ENCODE peak calls at places on chromosomes 12 and 14, in seven cellular contexts. One of them, this sample, is unnamed.
A peak's percentile ranks its signal among the peaks of the same experiment; 100 is the strongest.

GRCh38 chr12:75844985-75845384 is 186.6 kb downstream of the PHLDA1 start:
- DNase-seq in NCI-H460: no peak
- DNase-seq in nephron progenitor cell: no peak
- DNase-seq in neural crest cell: no peak
- DNase-seq in AG09319: no peak
- DNase-seq in KBM-7: no peak
- DNase-seq in activated T-cell treated with anti-CD3 and anti-CD28 coated beads for 48 hours: no peak
- DNase-seq in this sample: no peak

GRCh38 chr12:52585951-52586350 is 12.3 kb upstream of the KRT74 start:
- DNase-seq in activated T-cell treated with anti-CD3 and anti-CD28 coated beads for 48 hours: no peak
- DNase-seq in AG09319: no peak
- DNase-seq in neural crest cell: no peak
- DNase-seq in nephron progenitor cell: no peak
- DNase-seq in NCI-H460: no peak
- DNase-seq in KBM-7: no peak
- DNase-seq in this sample: no peak

GRCh38 chr14:103126873-103127304 is 3.6 kb downstream of the TNFAIP2 start:
- DNase-seq in activated T-cell treated with anti-CD3 and anti-CD28 coated beads for 48 hours: no peak
- DNase-seq in neural crest cell: peak; percentile 52
- DNase-seq in AG09319: no peak
- DNase-seq in KBM-7: no peak
- DNase-seq in nephron progenitor cell: peak; percentile 85
- DNase-seq in NCI-H460: no peak
- DNase-seq in this sample: no peak

GRCh38 chr12:82870825-82871377 is 184.2 kb downstream of the TMTC2 start:
- DNase-seq in AG09319: no peak
- DNase-seq in NCI-H460: no peak
- DNase-seq in neural crest cell: no peak
- DNase-seq in KBM-7: no peak
- DNase-seq in nephron progenitor cell: no peak
- DNase-seq in activated T-cell treated with anti-CD3 and anti-CD28 coated beads for 48 hours: no peak
- DNase-seq in this sample: no peak

GRCh38 chr14:57889245-57889644 is 23.4 kb upstream of the SLC35F4 start:
- DNase-seq in KBM-7: no peak
- DNase-seq in activated T-cell treated with anti-CD3 and anti-CD28 coated beads for 48 hours: no peak
- DNase-seq in neural crest cell: no peak
- DNase-seq in AG09319: no peak
- DNase-seq in nephron progenitor cell: no peak
- DNase-seq in NCI-H460: no peak
- DNase-seq in this sample: no peak

GRCh38 chr12:75366629-75367028 is 24.3 kb upstream of the GLIPR1L2 start:
- DNase-seq in AG09319: no peak
- DNase-seq in nephron progenitor cell: no peak
- DNase-seq in neural crest cell: no peak
- DNase-seq in NCI-H460: no peak
- DNase-seq in activated T-cell treated with anti-CD3 and anti-CD28 coated beads for 48 hours: no peak
- DNase-seq in KBM-7: no peak
- DNase-seq in this sample: no peak

GRCh38 chr14:26984318-26985177 is 386.7 kb upstream of the NOVA1 start:
- DNase-seq in nephron progenitor cell: peak; percentile 74
- DNase-seq in NCI-H460: peak; percentile 72
- DNase-seq in neural crest cell: peak; percentile 78
- DNase-seq in activated T-cell treated with anti-CD3 and anti-CD28 coated beads for 48 hours: no peak
- DNase-seq in AG09319: peak; percentile 20
- DNase-seq in KBM-7: peak; percentile 54
- DNase-seq in this sample: no peak

GRCh38 chr14:99792551-99793212 is 531 bp upstream of the EML1 start:
- DNase-seq in neural crest cell: peak; percentile 32
- DNase-seq in activated T-cell treated with anti-CD3 and anti-CD28 coated beads for 48 hours: no peak
- DNase-seq in NCI-H460: no peak
- DNase-seq in AG09319: no peak
- DNase-seq in nephron progenitor cell: no peak
- DNase-seq in KBM-7: no peak
- DNase-seq in this sample: peak; percentile 15

GRCh38 chr12:5031958-5032357 is 11.7 kb upstream of the KCNA5 start:
- DNase-seq in nephron progenitor cell: no peak
- DNase-seq in NCI-H460: no peak
- DNase-seq in neural crest cell: no peak
- DNase-seq in KBM-7: no peak
- DNase-seq in AG09319: no peak
- DNase-seq in activated T-cell treated with anti-CD3 and anti-CD28 coated beads for 48 hours: no peak
- DNase-seq in this sample: no peak

GRCh38 chr14:106681161-106681955 is 1155.0 kb downstream of the TMEM121 start:
- DNase-seq in activated T-cell treated with anti-CD3 and anti-CD28 coated beads for 48 hours: no peak
- DNase-seq in AG09319: no peak
- DNase-seq in nephron progenitor cell: no peak
- DNase-seq in KBM-7: peak; percentile 63
- DNase-seq in NCI-H460: no peak
- DNase-seq in neural crest cell: no peak
- DNase-seq in this sample: no peak

GRCh38 chr12:93380480-93381121 is 2.9 kb downstream of the NUDT4 start:
- DNase-seq in AG09319: no peak
- DNase-seq in KBM-7: peak; percentile 39
- DNase-seq in neural crest cell: no peak
- DNase-seq in nephron progenitor cell: no peak
- DNase-seq in NCI-H460: no peak
- DNase-seq in activated T-cell treated with anti-CD3 and anti-CD28 coated beads for 48 hours: no peak
- DNase-seq in this sample: no peak

GRCh38 chr12:84757978-84758377 is 154.6 kb downstream of the SLC6A15 start:
- DNase-seq in NCI-H460: no peak
- DNase-seq in AG09319: no peak
- DNase-seq in neural crest cell: no peak
- DNase-seq in nephron progenitor cell: no peak
- DNase-seq in KBM-7: no peak
- DNase-seq in activated T-cell treated with anti-CD3 and anti-CD28 coated beads for 48 hours: no peak
- DNase-seq in this sample: no peak

GRCh38 chr14:103836976-103837725 is 10.2 kb downstream of the PPP1R13B start:
- DNase-seq in NCI-H460: no peak
- DNase-seq in AG09319: no peak
- DNase-seq in nephron progenitor cell: no peak
- DNase-seq in KBM-7: peak; percentile 77
- DNase-seq in neural crest cell: no peak
- DNase-seq in activated T-cell treated with anti-CD3 and anti-CD28 coated beads for 48 hours: no peak
- DNase-seq in this sample: no peak

GRCh38 chr12:13071305-13072280 is 27.4 kb downstream of the FAM234B start:
- DNase-seq in activated T-cell treated with anti-CD3 and anti-CD28 coated beads for 48 hours: no peak
- DNase-seq in neural crest cell: no peak
- DNase-seq in KBM-7: no peak
- DNase-seq in nephron progenitor cell: no peak
- DNase-seq in NCI-H460: no peak
- DNase-seq in AG09319: no peak
- DNase-seq in this sample: no peak

This sample was measured in GM06990.